ENCODE peak calls at places on chromosomes 5 and 9, in eight cellular contexts. X is mucosa of descending colon, E is cardiac fibroblast, U is neural progenitor cell, P is fibroblast of lung, G is AG09309, L is esophagus squamous epithelium, J is astrocyte of the spinal cord. O is an unnamed sample.

GRCh38 chr9:94301577-94301976 is 26.9 kb downstream of the NUTM2F start:
- DNase-seq in J (no peak), E (no peak), U (no peak), L (no peak), P (no peak), X (no peak), G (no peak), O (no peak)

GRCh38 chr9:26264709-26265601 is 586.7 kb upstream of the TUSC1 start:
- DNase-seq in P (peak), X (no peak), U (no peak), L (no peak), E (peak), J (peak), G (peak), O (no peak)

GRCh38 chr5:139650031-139650688 is 2.0 kb downstream of the CXXC5 start:
- DNase-seq in L (no peak), G (no peak), U (peak), P (no peak), J (peak), E (no peak), X (peak), O (no peak)

GRCh38 chr5:58016329-58016728 is 443.6 kb downstream of the PLK2 start:
- DNase-seq in E (peak), J (no peak), L (no peak), U (peak), G (peak), P (peak), X (no peak), O (no peak)

GRCh38 chr5:1182633-1183423 is 18.6 kb upstream of the SLC6A19 start:
- DNase-seq in P (no peak), U (no peak), G (no peak), L (no peak), J (no peak), E (no peak), X (peak), O (no peak)

GRCh38 chr5:82952326-82952725 is 124.9 kb downstream of the TMEM167A start:
- DNase-seq in P (peak), G (no peak), E (no peak), X (no peak), U (no peak), L (no peak), J (no peak), O (no peak)

GRCh38 chr9:135559606-135560005 is 1.9 kb upstream of the PAEP start:
- DNase-seq in J (no peak), X (no peak), P (no peak), U (no peak), E (peak), L (no peak), G (no peak), O (no peak)

GRCh38 chr5:16897284-16897704 is 38.8 kb downstream of the MYO10 start:
- DNase-seq in J (peak), U (peak), P (peak), E (peak), G (peak), X (no peak), L (no peak), O (no peak)

GRCh38 chr5:124285071-124285470 is 461.4 kb downstream of the ZNF608 start:
- DNase-seq in E (no peak), X (no peak), G (no peak), U (no peak), P (no peak), L (no peak), J (no peak), O (no peak)

GRCh38 chr9:99221266-99221622 is 498 bp downstream of the ALG2 start:
- DNase-seq in X (no peak), P (no peak), L (no peak), J (no peak), E (no peak), G (no peak), U (no peak), O (no peak)

GRCh38 chr9:119005162-119005561 is 364.1 kb downstream of the BRINP1 start:
- DNase-seq in P (peak), E (no peak), L (no peak), U (peak), G (no peak), X (no peak), J (no peak), O (no peak)

GRCh38 chr9:13786131-13786530 is 506.6 kb upstream of the MPDZ start:
- DNase-seq in P (peak), J (peak), X (peak), G (no peak), E (peak), L (no peak), U (no peak), O (no peak)

GRCh38 chr5:125450803-125451202 is 704.4 kb upstream of the ZNF608 start:
- DNase-seq in X (no peak), J (no peak), L (no peak), U (no peak), E (peak), P (peak), G (no peak), O (no peak)

DNA sequence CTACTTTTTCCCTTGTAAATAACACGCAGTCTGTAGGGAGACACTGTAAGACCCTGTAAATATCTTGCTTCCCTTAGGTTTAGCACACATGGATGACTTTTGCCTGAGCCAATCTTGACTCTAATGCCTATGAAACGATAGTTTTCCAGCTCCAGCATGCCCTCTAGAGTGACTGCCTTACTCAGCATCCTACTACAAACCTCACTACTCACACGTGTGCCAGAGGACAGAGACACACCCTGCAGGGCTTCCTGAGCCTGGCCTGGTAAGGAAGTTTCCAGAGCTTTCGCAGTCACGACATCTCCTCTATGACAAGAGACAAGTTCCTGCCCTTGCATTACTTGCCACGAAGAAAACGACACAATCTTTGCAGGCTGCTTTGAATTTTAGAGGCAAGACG is 138.1 kb downstream of the ATPSCKMT start:
- DNase-seq in P (peak), G (peak), U (peak), L (no peak), J (peak), E (peak), X (no peak), O (no peak)
- TF ChIP-seq CTCF in P (peak), G (peak), U (peak), L (no peak), J (peak), E (peak), X (no peak), O (peak)

GRCh38 chr9:3807601-3808000 is 281.8 kb upstream of the RFX3 start:
- DNase-seq in L (no peak), P (no peak), X (no peak), E (no peak), G (no peak), J (no peak), U (no peak), O (no peak)

GRCh38 chr9:3809724-3810123 is 283.9 kb upstream of the RFX3 start:
- DNase-seq in X (no peak), U (no peak), G (no peak), L (no peak), P (peak), J (peak), E (no peak), O (no peak)

GRCh38 chr9:3810231-3810630 is 284.4 kb upstream of the RFX3 start:
- DNase-seq in L (no peak), U (no peak), X (no peak), G (no peak), J (no peak), E (no peak), P (no peak), O (no peak)
- TF ChIP-seq CTCF in L (no peak), U (no peak), X (no peak), G (no peak), J (no peak), E (no peak), P (no peak), O (no peak)

DNA sequence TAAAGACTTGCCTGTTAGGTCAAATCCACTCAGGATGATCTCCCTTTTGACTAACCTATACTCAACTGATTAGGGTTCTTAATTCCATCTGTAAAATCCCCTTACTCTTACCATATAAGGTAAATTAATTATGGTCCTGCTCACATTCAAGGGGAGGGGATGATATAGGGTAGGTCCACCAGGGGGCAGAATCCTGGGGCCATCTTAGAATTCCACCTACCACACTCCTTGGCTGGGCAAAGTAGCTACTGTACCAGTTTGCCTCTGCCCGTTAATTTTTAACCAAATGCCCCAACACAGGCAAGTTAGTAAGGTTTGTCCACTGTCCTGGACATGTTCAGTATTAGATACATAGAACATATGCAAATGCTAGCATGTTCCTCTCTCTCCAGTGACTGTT is 262.4 kb downstream of the SEMA5A start:
- DNase-seq in U (no peak), X (no peak), G (no peak), L (no peak), J (no peak), E (no peak), P (no peak), O (no peak)
- TF ChIP-seq CTCF in U (peak), X (no peak), G (peak), L (no peak), J (peak), E (peak), P (no peak), O (no peak)

GRCh38 chr5:60312098-60312497 is 387.9 kb downstream of the DEPDC1B start:
- DNase-seq in G (no peak), J (no peak), E (no peak), U (no peak), X (no peak), P (no peak), L (no peak), O (no peak)
- TF ChIP-seq CTCF in G (no peak), J (no peak), E (no peak), U (no peak), X (no peak), P (no peak), L (no peak), O (no peak)

GRCh38 chr5:32711693-32712462 is 757 bp downstream of the NPR3 start:
- DNase-seq in U (peak), J (peak), L (no peak), G (no peak), X (peak), E (peak), P (peak), O (peak)

GRCh38 chr5:32712463-32713395 is 1.6 kb downstream of the NPR3 start:
- DNase-seq in P (peak), X (no peak), J (peak), G (no peak), L (no peak), U (peak), E (no peak), O (no peak)

GRCh38 chr5:32710859-32711692 is at the start of gene NPR3:
- DNase-seq in E (peak), J (peak), P (peak), X (no peak), L (no peak), U (peak), G (no peak), O (no peak)

GRCh38 chr5:32714836-32715235 is 3.7 kb downstream of the NPR3 start:
- DNase-seq in G (no peak), U (no peak), J (peak), X (no peak), E (no peak), P (peak), L (no peak), O (no peak)

DNA sequence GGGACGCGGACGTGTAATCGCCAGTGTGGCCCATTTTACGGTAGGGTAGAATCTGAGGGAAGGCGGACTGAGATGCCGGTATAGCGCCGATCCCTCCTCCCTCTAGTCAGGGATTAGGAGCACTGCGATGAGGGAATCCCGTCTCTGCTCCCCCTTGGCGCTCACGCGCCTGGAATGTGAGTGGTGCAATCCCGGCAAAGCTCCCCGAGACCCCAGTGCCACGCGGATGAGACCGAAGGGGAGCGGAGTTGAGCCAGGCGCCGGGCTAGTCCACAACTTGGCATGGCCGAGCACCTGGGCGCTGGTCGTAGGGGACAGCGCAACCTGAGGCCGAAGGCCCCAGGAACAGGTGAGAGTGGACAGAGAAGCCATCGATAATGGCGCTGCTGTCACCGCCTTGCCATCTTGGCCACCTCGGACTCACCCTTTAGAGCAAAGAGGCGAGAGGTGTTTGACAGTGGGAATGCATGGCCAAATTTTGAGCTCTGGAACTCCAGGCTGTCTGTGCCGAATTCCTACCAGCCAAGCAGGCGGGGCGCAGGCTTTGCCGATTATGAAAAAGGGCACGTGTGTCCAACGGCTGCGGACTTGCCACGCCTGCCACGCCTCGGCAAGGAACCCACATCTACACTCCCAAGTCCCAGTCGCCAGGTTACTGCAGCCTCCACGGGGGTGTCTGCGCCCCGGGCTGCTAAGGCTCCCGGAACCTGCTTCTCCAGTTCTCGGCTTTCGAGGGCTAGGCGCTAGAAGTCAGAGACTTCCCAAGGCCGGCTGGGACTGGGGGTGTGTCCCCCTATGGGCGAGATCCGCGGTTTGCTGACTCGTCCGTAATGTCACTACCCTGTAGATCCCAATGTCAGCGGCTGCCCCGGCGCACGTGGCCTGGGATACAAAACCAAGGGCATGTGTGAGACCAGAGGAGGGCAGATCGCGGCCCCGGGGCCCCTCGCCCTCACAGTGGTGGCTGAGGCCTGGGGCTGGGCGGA is 2.6 kb downstream of the NPR3 start:
- DNase-seq in E (peak), L (no peak), X (no peak), U (peak), G (no peak), P (peak), J (peak), O (peak)
- TF ChIP-seq CTCF in E (peak), L (peak), X (no peak), U (peak), G (no peak), P (no peak), J (no peak), O (no peak)

DNA sequence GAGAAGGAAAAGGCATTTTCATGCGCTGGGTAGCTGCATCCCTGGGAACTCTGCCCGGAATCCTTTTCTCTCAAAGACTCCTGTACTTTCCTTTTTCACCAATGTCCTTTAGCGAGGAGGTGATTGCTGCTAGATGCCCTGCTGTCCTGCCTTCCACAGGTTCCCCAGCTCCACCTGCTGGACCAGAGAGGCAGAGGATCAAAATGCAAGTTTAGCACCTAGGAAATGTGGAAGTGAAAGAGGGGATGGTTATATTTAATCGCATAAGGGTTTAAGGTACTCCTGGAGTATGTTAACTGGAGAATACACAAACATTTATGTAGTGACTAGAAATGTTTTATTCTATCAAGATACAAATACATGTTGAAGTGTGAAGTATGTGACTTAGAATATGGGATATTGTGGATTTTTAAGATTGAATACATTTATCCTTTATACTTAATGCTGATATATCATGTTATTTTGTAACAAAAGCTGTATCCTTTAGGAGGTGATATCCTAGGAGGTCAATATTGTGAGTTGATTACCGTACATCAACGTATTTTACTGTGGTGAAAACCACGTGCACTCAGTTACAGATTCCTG is 145.8 kb downstream of the ARHGAP26 start:
- DNase-seq in P (peak), X (no peak), L (no peak), J (peak), U (peak), E (peak), G (no peak), O (no peak)
- TF ChIP-seq CTCF in P (peak), X (peak), L (no peak), J (peak), U (peak), E (peak), G (peak), O (peak)

GRCh38 chr9:124480621-124480981 is 26.6 kb downstream of the NR5A1 start:
- DNase-seq in X (no peak), J (peak), L (no peak), P (no peak), U (peak), G (no peak), E (peak), O (no peak)
- TF ChIP-seq CTCF in X (no peak), J (peak), L (no peak), P (peak), U (peak), G (peak), E (peak), O (no peak)

GRCh38 chr5:177311723-177312648 is at the start of gene MXD3:
- DNase-seq in G (peak), E (peak), U (peak), P (peak), L (peak), X (peak), J (peak), O (peak)
- TF ChIP-seq CTCF in G (no peak), E (no peak), U (no peak), P (no peak), L (no peak), X (no peak), J (no peak), O (no peak)

GRCh38 chr5:100311811-100312210 is 223.4 kb upstream of the FAM174A start:
- DNase-seq in U (no peak), L (no peak), E (no peak), J (peak), G (no peak), P (peak), X (no peak), O (no peak)
- TF ChIP-seq CTCF in U (peak), L (no peak), E (no peak), J (peak), G (no peak), P (no peak), X (no peak), O (no peak)

DNA sequence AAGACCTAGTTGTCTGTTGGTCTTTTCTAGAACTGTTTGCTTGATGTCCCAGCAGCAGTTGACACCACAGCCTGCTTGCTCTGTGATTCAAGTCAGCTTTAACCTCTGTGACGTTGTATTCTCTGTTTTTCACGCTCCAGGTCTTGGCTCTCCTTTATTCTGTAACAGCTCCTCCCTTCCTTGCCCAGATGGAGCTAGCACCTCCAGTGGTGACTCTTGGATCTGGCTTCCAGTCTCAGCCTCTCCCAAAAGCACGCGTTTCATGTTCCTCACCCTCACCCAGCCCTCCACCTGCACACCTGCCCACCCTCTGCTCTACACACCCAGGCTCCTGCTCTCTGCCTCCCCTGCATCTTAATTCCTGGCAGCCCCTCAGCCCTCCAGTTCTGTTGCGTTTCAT is 50.6 kb downstream of the DMRT1 start:
- DNase-seq in P (no peak), G (no peak), X (no peak), U (no peak), L (no peak), E (no peak), J (no peak), O (no peak)
- TF ChIP-seq CTCF in P (no peak), G (no peak), X (no peak), U (peak), L (no peak), E (no peak), J (peak), O (no peak)